ENCODE peak calls at places on chromosome 15, in ten cellular contexts. Q, T, C, E, J, K, Z, I, L and N are unnamed samples.

GRCh38 chr15:77032647-77033416 is 37.9 kb downstream of the PSTPIP1 start:
- DNase-seq in Z (peak; percentile 57), T (no peak), I (no peak), C (no peak), K (no peak), Q (no peak), L (no peak), E (no peak), J (peak; percentile 36), N (no peak)

GRCh38 chr15:38531509-38531908 is 33.1 kb downstream of the RASGRP1 start:
- DNase-seq in I (no peak), T (peak; percentile 34), E (no peak), Q (peak; percentile 36), L (no peak), K (peak; percentile 56), J (peak; percentile 73), C (no peak), Z (no peak), N (no peak)

GRCh38 chr15:96693990-96694517 is 363.6 kb downstream of the NR2F2 start:
- DNase-seq in I (no peak), J (no peak), C (no peak), Q (no peak), L (no peak), E (no peak), T (no peak), Z (no peak), K (peak; percentile 29), N (no peak)

GRCh38 chr15:96181217-96181616 is 149.3 kb upstream of the NR2F2 start:
- DNase-seq in J (no peak), I (no peak), E (no peak), T (no peak), K (no peak), Q (no peak), C (no peak), L (no peak), Z (no peak), N (no peak)

GRCh38 chr15:29825205-29825604 is 2.9 kb upstream of the TJP1 start:
- DNase-seq in Q (peak; percentile 55), E (no peak), I (no peak), T (no peak), C (no peak), J (no peak), L (no peak), K (no peak), Z (no peak), N (no peak)

GRCh38 chr15:51090753-51091152 is 4.0 kb downstream of the TNFAIP8L3 start:
- DNase-seq in Z (no peak), J (no peak), T (no peak), C (no peak), I (no peak), Q (no peak), K (no peak), L (no peak), E (no peak), N (no peak)

GRCh38 chr15:83380682-83381081 is 66.5 kb upstream of the SH3GL3 start:
- DNase-seq in Q (peak; percentile 45), I (peak; percentile 31), E (no peak), J (no peak), L (no peak), K (no peak), C (peak; percentile 66), T (peak; percentile 89), Z (no peak), N (no peak)

GRCh38 chr15:74170083-74170844 is 3.2 kb upstream of the ISLR start:
- DNase-seq in Z (peak; percentile 64), K (no peak), T (no peak), Q (no peak), J (no peak), E (no peak), C (no peak), L (no peak), I (no peak), N (no peak)

GRCh38 chr15:60667925-60668324 is 189.0 kb upstream of the ICE2 start:
- DNase-seq in Z (no peak), E (no peak), C (no peak), T (no peak), J (no peak), I (no peak), K (no peak), Q (no peak), L (no peak), N (no peak)

GRCh38 chr15:25860885-25861866 is 2.0 kb downstream of the ATP10A start:
- DNase-seq in J (no peak), T (no peak), C (no peak), K (no peak), L (no peak), Q (no peak), Z (peak; percentile 82), E (no peak), I (no peak), N (no peak)

GRCh38 chr15:51621917-51622268 is 678 bp downstream of the DMXL2 start:
- DNase-seq in T (peak; percentile 34), K (no peak), L (no peak), Q (peak; percentile 74), J (peak; percentile 74), E (peak; percentile 31), I (no peak), Z (no peak), C (peak; percentile 62), N (peak; percentile 33)

GRCh38 chr15:73602444-73602843 is 30.7 kb downstream of the NPTN start:
- DNase-seq in Z (no peak), L (no peak), E (no peak), J (no peak), T (peak; percentile 50), C (no peak), I (no peak), Q (no peak), K (no peak), N (no peak)

GRCh38 chr15:101288905-101289513 is 6.0 kb downstream of the SNRPA1 start:
- DNase-seq in J (no peak), C (peak; percentile 70), Q (peak; percentile 73), T (peak; percentile 65), L (no peak), K (peak; percentile 23), E (no peak), Z (no peak), I (no peak), N (no peak)

DNA sequence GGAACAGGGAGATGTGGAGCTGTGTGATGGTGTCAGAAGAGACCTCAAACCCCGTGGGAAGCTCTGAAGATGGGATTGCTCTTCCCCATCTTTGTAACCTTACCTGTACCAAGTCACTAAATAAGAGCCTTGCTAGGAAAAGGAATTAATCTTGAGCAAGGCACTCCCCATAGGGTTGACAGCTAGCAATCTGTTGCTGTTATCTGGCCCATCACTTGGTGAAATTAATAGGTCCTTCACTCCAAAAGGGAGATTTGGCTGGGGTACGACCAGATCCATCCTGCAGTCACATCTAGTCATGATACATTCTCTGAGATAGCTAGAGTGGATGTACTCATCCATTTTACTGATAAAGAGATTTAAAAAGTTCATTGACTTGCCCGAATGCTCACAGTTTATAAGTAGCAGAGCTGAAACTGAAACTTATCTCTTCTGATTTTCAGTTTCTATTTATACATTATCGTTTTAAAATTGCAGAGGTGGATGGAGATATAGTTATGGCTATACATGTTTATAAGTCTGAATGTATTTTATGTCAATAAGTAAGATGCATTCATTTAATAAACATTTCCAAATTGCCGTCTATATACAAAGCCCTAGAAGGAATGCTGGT is 299.1 kb upstream of the MCTP2 start:
- DNase-seq in Q (no peak), T (no peak), Z (no peak), I (no peak), K (no peak), J (no peak), L (no peak), E (no peak), C (no peak), N (no peak)
- H3K4me3 ChIP-seq in Q (no peak overlapping the region), T (no peak overlapping the region), Z (no peak overlapping the region), I (no peak overlapping the region), K (no peak overlapping the region), J (no peak overlapping the region), L (no peak overlapping the region), E (no peak overlapping the region), C (no peak overlapping the region), N (no peak overlapping the region)

GRCh38 chr15:57053470-57053869 is 135.0 kb downstream of the TCF12 start:
- DNase-seq in L (no peak), E (no peak), T (no peak), J (no peak), K (no peak), Q (no peak), Z (no peak), C (no peak), I (no peak), N (no peak)

GRCh38 chr15:57045741-57046382 is 127.4 kb downstream of the TCF12 start:
- DNase-seq in L (no peak), Z (no peak), I (peak; percentile 39), K (no peak), T (no peak), Q (no peak), E (no peak), C (no peak), J (no peak), N (no peak)

GRCh38 chr15:57044961-57045360 is 126.5 kb downstream of the TCF12 start:
- DNase-seq in K (no peak), E (no peak), C (peak; percentile 40), L (no peak), Z (no peak), I (no peak), J (no peak), T (no peak), Q (no peak), N (no peak)

GRCh38 chr15:57044072-57044702 is 125.7 kb downstream of the TCF12 start:
- DNase-seq in K (no peak), C (no peak), Q (no peak), J (no peak), T (peak; percentile 15), Z (no peak), E (no peak), L (no peak), I (no peak), N (no peak)

GRCh38 chr15:57048930-57049550 is 130.6 kb downstream of the TCF12 start:
- DNase-seq in I (no peak), T (no peak), L (no peak), E (no peak), C (no peak), Z (no peak), J (no peak), K (no peak), Q (peak; percentile 31), N (no peak)
- H3K4me3 ChIP-seq in I (no peak overlapping the region), T (no peak overlapping the region), L (no peak overlapping the region), E (no peak overlapping the region), C (no peak overlapping the region), Z (no peak overlapping the region), J (no peak overlapping the region), K (no peak overlapping the region), Q (no peak overlapping the region), N (no peak overlapping the region)

GRCh38 chr15:68429691-68430470 is 2.1 kb downstream of the ITGA11 start:
- DNase-seq in I (no peak), Q (no peak), J (no peak), E (no peak), K (no peak), T (no peak), C (no peak), Z (peak; percentile 59), L (no peak), N (no peak)
- H3K4me3 ChIP-seq in I (no peak overlapping the region), Q (peak overlapping the region; percentile 64), J (no peak overlapping the region), E (no peak overlapping the region), K (no peak overlapping the region), T (no peak overlapping the region), C (no peak overlapping the region), Z (peak overlapping the region; percentile 71), L (no peak overlapping the region), N (no peak overlapping the region)

DNA sequence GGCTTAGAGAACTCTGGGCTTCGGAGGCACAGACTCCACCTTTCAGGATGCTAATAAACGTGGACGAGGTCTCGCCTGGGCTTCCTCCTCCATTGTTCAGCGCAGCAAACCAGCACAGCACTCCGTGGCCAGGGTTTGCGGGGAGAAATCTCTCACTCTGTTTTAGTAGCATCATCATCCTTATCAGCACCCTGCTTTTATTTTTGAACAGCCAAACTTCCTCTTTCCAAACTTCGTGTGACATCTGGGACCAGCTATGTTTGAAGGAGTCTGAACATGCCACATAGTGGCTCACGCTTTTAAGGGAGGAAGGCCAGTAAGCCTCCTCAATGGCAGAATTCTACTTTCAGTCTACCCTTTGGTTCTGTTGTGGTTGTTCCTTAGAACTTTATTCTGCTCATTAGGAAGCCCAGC is 149.0 kb downstream of the PGPEP1L start:
- DNase-seq in C (no peak), L (no peak), Q (no peak), J (no peak), I (no peak), T (peak; percentile 53), K (no peak), E (no peak), Z (no peak), N (no peak)
- H3K4me3 ChIP-seq in C (no peak overlapping the region), L (no peak overlapping the region), Q (no peak overlapping the region), J (no peak overlapping the region), I (no peak overlapping the region), T (no peak overlapping the region), K (no peak overlapping the region), E (no peak overlapping the region), Z (peak overlapping the region; percentile 48), N (no peak overlapping the region)